ENCODE peak calls at places on chromosomes 12 and 14, in four cellular contexts. B is esophagus muscularis mucosa, S is astrocyte of the spinal cord, G is cardiac muscle cell. L is an unnamed sample.

GRCh38 chr14:25833341-25834121 is 764.3 kb downstream of the NOVA1 start:
- DNase-seq in B (no peak), S (peak), G (peak), L (peak)

GRCh38 chr12:111469406-111469805 is 63.7 kb downstream of the SH2B3 start:
- DNase-seq in B (no peak), S (peak), G (no peak), L (no peak)

GRCh38 chr14:92759300-92759678 is 10.9 kb upstream of the LGMN start:
- DNase-seq in B (no peak), S (peak), G (peak), L (no peak)

GRCh38 chr12:46351861-46352595 is 20.5 kb downstream of the SLC38A2 start:
- DNase-seq in B (no peak), S (no peak), G (no peak), L (no peak)

GRCh38 chr12:38713294-38713693 is 192.1 kb downstream of the CPNE8 start:
- DNase-seq in B (no peak), S (no peak), G (no peak), L (no peak)

GRCh38 chr14:97218713-97219355 is 421.7 kb downstream of the VRK1 start:
- DNase-seq in B (peak), S (peak), G (peak), L (peak)

GRCh38 chr14:77965919-77966435 is 166.1 kb downstream of the ADCK1 start:
- DNase-seq in B (no peak), S (peak), G (peak), L (no peak)

GRCh38 chr12:5708371-5708770 is 236.7 kb downstream of the ANO2 start:
- DNase-seq in B (no peak), S (no peak), G (no peak), L (no peak)

GRCh38 chr14:77589099-77589498 is 27.3 kb downstream of the SPTLC2 start:
- DNase-seq in B (no peak), S (no peak), G (no peak), L (no peak)

GRCh38 chr14:84591827-84592540 is 938.0 kb upstream of the FLRT2 start:
- DNase-seq in B (no peak), S (no peak), G (no peak), L (no peak)

GRCh38 chr12:101038289-101038871 is 171.7 kb downstream of the SLC5A8 start:
- DNase-seq in B (no peak), S (no peak), G (no peak), L (no peak)

GRCh38 chr12:112309797-112310196 is 72.4 kb downstream of the HECTD4 start:
- DNase-seq in B (no peak), S (peak), G (no peak), L (no peak)

GRCh38 chr12:124501827-124502226 is 65.6 kb downstream of the NCOR2 start:
- DNase-seq in B (no peak), S (no peak), G (no peak), L (no peak)

GRCh38 chr14:21846227-21846885 is 172.7 kb upstream of the OR4E1 start:
- DNase-seq in B (no peak), S (no peak), G (peak), L (peak)

GRCh38 chr12:131251336-131252101 is 297.8 kb downstream of the ADGRD1 start:
- DNase-seq in B (no peak), S (no peak), G (no peak), L (no peak)

GRCh38 chr14:94752575-94752974 is 17.3 kb downstream of the GSC start:
- DNase-seq in B (no peak), S (no peak), G (no peak), L (no peak)

GRCh38 chr12:28893365-28893764 is 255.7 kb upstream of the FAR2 start:
- DNase-seq in B (no peak), S (no peak), G (no peak), L (no peak)

GRCh38 chr14:101600891-101601602 is 39.8 kb downstream of the DIO3 start:
- DNase-seq in B (peak), S (no peak), G (no peak), L (no peak)

GRCh38 chr12:57469334-57470164 is 10.0 kb downstream of the GLI1 start:
- DNase-seq in B (no peak), S (no peak), G (no peak), L (no peak)

GRCh38 chr14:68404652-68405183 is 388.1 kb downstream of the ZFP36L1 start:
- DNase-seq in B (no peak), S (no peak), G (no peak), L (no peak)

GRCh38 chr12:74317078-74317581 is 220.5 kb upstream of the ATXN7L3B start:
- DNase-seq in B (no peak), S (peak), G (peak), L (no peak)

GRCh38 chr12:53123578-53124351 is 20.5 kb downstream of the SOAT2 start:
- DNase-seq in B (peak), S (peak), G (no peak), L (no peak)

GRCh38 chr12:52063986-52064649 is 5.7 kb upstream of the ATG101 start:
- DNase-seq in B (no peak), S (peak), G (no peak), L (no peak)

GRCh38 chr14:63890553-63890952 is 37.7 kb downstream of the SYNE2 start:
- DNase-seq in B (no peak), S (no peak), G (no peak), L (no peak)

GRCh38 chr12:31033146-31033545 is 40.5 kb upstream of the DDX11 start:
- DNase-seq in B (peak), S (no peak), G (no peak), L (no peak)

GRCh38 chr14:69351385-69351784 is 46.7 kb downstream of the ERH start:
- DNase-seq in B (no peak), S (no peak), G (no peak), L (no peak)

GRCh38 chr14:56156096-56156495 is 37.9 kb downstream of the PELI2 start:
- DNase-seq in B (no peak), S (no peak), G (no peak), L (no peak)

GRCh38 chr14:47675489-47676300 is at the start of gene MDGA2:
- DNase-seq in B (no peak), S (peak), G (peak), L (peak)

GRCh38 chr14:102231476-102232347 is 73.3 kb downstream of the MOK start:
- DNase-seq in B (no peak), S (no peak), G (no peak), L (no peak)

DNA sequence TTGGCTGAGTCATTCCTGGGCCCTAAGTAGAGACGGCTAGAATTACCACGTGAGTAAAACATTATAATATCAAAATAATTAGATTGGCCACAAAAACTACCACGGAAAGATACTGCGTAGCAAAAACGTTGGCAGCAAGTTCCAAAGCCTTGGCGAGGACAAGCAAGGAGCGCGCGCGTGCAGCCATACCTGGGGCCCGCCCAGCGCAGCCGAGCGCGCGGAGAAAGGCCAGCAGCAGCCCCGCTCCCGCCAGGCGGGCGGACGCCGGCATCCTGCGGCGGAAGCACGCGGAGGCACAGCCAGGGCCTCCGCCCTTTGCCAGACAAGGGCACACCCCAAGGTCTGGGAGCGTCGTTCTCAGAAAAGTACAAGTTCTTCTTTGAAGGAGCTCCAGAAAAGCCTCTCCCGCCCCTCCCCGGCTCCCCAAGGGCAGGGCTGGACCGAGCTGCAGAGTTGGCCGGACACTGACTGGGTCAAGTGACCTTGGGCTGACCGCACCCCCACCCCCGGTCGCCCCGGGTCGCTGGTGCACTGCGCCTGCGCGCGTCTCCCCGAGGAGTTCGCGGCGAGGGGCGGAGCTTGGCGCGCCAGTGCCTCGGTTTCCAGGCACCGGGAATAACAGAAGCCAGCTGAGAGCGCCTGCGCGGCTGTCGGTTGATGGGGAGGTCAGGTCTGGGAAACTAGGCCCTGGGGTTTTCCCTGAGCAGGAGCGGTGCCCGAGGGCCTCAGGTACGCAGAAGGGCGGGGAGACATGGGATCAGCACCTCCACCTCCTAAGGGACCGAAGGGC is at the start of gene ZC2HC1C:
- DNase-seq in B (peak), S (peak), G (peak), L (peak)
- TF ChIP-seq CTCF in B (no peak), S (no peak), G (no peak), L (no peak)

GRCh38 chr14:66476964-66477363 is 9.2 kb upstream of the CCDC196 start:
- DNase-seq in B (no peak), S (peak), G (no peak), L (no peak)
- TF ChIP-seq CTCF in B (no peak), S (no peak), G (no peak), L (no peak)

GRCh38 chr12:81450920-81451739 is 308.0 kb downstream of the PPFIA2 start:
- DNase-seq in B (no peak), S (peak), G (peak), L (peak)
- TF ChIP-seq CTCF in B (peak), S (peak), G (peak), L (peak)

GRCh38 chr12:4228122-4228580 is 45.4 kb upstream of the CCND2 start:
- DNase-seq in B (peak), S (no peak), G (no peak), L (no peak)
- TF ChIP-seq CTCF in B (no peak), S (no peak), G (no peak), L (no peak)

GRCh38 chr12:6735448-6736191 is 11.8 kb downstream of the COPS7A start:
- DNase-seq in B (no peak), S (peak), G (peak), L (peak)
- TF ChIP-seq CTCF in B (peak), S (peak), G (peak), L (peak)

GRCh38 chr14:23055147-23055550 is 2.2 kb downstream of the CDH24 start:
- DNase-seq in B (no peak), S (no peak), G (no peak), L (no peak)
- TF ChIP-seq CTCF in B (no peak), S (no peak), G (no peak), L (no peak)

DNA sequence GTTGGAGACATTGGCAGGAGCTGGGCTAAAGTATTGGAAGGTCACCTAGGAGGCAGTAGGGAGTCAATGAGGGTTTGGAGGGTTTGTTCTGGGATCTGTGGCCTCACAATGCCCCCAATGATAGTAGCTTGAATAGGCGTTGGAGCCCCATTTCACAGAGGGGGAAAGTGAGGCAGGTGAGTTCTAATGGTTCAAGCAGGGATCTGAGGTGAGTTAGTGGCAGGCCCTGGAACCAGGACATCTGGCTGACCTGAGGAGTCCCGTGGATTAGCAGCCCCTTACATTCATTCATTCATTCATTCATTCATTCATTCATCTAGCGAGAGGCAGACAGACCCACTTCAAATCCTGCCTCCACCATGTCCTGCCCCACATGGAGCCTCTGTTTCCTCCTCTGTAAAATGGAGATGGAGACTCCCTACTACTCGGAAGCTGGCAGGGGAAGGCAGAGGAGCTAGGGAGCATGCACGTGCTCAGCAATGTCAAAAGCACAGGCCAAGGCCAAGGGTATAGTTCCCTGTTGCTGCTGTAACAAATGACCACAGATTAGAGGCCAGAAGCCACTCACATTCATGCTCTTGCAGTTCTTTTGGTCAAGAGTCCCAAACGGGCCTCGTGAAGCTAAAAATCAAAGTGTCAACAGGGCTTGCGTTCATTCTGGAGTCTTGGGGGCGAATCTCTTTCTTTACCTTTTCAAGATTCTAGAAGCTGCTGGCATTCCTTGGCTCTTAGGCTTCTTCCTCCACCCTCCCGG is 2.2 kb upstream of the TMEM119 start:
- DNase-seq in B (no peak), S (no peak), G (no peak), L (no peak)
- TF ChIP-seq CTCF in B (no peak), S (no peak), G (no peak), L (no peak)

DNA sequence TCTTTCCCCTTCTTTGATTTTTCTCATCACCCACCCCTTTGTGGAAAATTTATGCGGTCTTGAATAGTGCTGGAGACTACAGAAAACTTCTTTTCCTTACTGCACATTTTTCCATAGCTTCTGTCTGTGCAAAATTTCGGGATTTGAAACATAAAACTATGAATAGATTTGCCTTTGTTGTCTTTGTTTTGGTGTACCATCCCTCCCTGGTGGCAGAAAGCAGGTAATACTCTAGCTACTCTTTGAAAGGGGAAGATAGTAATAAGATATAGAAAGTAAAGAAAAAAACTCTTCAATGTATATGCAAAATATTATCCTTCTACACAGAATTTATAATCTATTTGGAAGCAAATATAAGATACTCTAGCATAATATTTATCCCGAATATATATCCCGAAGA is 79.1 kb upstream of the LMO3 start:
- DNase-seq in B (no peak), S (no peak), G (no peak), L (no peak)
- TF ChIP-seq CTCF in B (no peak), S (peak), G (peak), L (peak)

DNA sequence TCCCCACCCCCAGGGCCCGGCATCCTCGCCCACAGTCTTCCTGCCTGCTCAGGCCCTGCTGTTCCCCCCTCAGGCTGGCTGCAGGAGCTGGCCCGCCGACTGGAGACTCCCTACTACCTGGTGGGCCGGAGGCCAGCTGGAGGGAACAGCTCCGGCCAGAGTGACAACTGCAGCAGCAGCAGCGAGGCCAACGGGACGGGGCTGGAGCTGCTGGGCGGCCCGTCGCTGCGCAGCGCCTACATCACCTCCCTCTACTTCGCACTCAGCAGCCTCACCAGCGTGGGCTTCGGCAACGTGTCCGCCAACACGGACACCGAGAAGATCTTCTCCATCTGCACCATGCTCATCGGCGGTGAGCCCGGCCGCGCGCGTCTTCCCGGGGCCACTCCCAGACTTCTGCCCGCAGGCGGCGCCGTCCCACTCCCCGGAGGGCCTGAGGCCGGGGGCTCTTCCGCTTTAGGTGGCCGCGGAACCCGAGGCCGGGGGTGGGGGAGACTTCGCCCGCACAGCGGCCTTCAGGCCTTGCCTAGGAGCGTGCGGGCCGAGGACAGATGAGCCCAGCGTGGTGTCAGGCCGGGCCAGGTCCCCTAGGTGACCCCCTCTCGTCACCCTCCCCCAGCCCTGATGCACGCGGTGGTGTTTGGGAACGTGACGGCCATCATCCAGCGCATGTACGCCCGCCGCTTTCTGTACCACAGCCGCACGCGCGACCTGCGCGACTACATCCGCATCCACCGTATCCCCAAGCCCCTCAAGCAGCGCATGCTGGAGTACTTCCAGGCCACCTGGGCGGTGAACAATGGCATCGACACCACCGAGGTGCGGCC is 10.2 kb downstream of the KCNH3 start:
- DNase-seq in B (no peak), S (no peak), G (peak), L (no peak)
- TF ChIP-seq CTCF in B (peak), S (peak), G (peak), L (no peak)

L was measured in neural crest cell.